ENCODE peak calls at places on chromosome 5, in six cellular contexts. U is endothelial cell; G is NCI-H1092 treated with DMSO at 0.1 percent for 48 hours; Y is activated CD8-positive, alpha-beta T cell treated with anti-CD3 and anti-CD28 coated beads for 36 hours; D is NCI-H2029 treated with DMSO at 0.1 percent for 48 hours; V is activated T-cell treated with anti-CD3 and anti-CD28 coated beads, Interleukin-2, amount 50 U/mL, for 1 hour. S is an unnamed sample.

GRCh38 chr5:139955616-139956283 is 87.3 kb downstream of the NRG2 start:
- DNase-seq in Y (no peak), D (no peak), G (no peak), U (no peak), V (no peak), S (no peak)

GRCh38 chr5:143001764-143002351 is 231.7 kb downstream of the ARHGAP26 start:
- DNase-seq in U (no peak), G (no peak), Y (peak; percentile 55), D (no peak), V (peak; percentile 29), S (no peak)

GRCh38 chr5:90518666-90519065 is 10.7 kb downstream of the LYSMD3 start:
- DNase-seq in U (no peak), D (peak; percentile 11), Y (no peak), V (no peak), G (peak; percentile 48), S (no peak)

GRCh38 chr5:139301766-139302499 is 8.4 kb downstream of the MATR3 start:
- DNase-seq in Y (no peak), G (no peak), U (no peak), D (no peak), V (no peak), S (no peak)

GRCh38 chr5:89901983-89902382 is 507.6 kb downstream of the CETN3 start:
- DNase-seq in V (no peak), G (peak; percentile 9), Y (no peak), D (peak; percentile 25), U (no peak), S (no peak)

GRCh38 chr5:84381501-84382362 is 2.9 kb downstream of the EDIL3 start:
- DNase-seq in G (no peak), V (no peak), U (no peak), D (no peak), Y (no peak), S (no peak)

GRCh38 chr5:74632947-74633356 is 7.6 kb downstream of the ENC1 start:
- DNase-seq in V (no peak), G (no peak), Y (no peak), D (no peak), U (no peak), S (no peak)

GRCh38 chr5:75614165-75614564 is 2.9 kb downstream of the ANKDD1B start:
- DNase-seq in U (no peak), Y (no peak), D (no peak), G (no peak), V (no peak), S (no peak)

GRCh38 chr5:39394946-39395345 is 29.8 kb downstream of the DAB2 start:
- DNase-seq in U (no peak), Y (no peak), V (no peak), D (no peak), G (no peak), S (no peak)

GRCh38 chr5:92908952-92909351 is 672.1 kb downstream of the NR2F1-AS1 start:
- DNase-seq in V (no peak), U (no peak), D (no peak), G (no peak), Y (no peak), S (no peak)